ENCODE peak calls at places on chromosomes 4 and X, in four cellular contexts. G, Y, L and U are unnamed samples.

GRCh38 chr4:43163101-43163792 is 270.7 kb downstream of the GRXCR1 start:
- DNase-seq in Y (no peak), L (no peak), G (no peak), U (no peak)

GRCh38 chr4:34464196-34464595 is 1780.1 kb downstream of the ARAP2 start:
- DNase-seq in L (no peak), G (peak), Y (no peak), U (no peak)

GRCh38 chr4:47468686-47469365 is 5.3 kb upstream of the COMMD8 start:
- DNase-seq in L (no peak), G (no peak), Y (no peak), U (no peak)

GRCh38 chr4:103904126-103904525 is 184.3 kb upstream of the TACR3 start:
- DNase-seq in L (no peak), Y (no peak), G (no peak), U (no peak)

GRCh38 chrX:56279869-56280268 is 47.7 kb downstream of the KLF8 start:
- DNase-seq in Y (no peak), G (no peak), L (no peak), U (no peak)

GRCh38 chr4:17544831-17545234 is 29.9 kb downstream of the CLRN2 start:
- DNase-seq in Y (peak), L (no peak), G (peak), U (no peak)

GRCh38 chrX:100654256-100654655 is 10.3 kb downstream of the SRPX2 start:
- DNase-seq in Y (peak), G (no peak), L (no peak), U (no peak)

GRCh38 chr4:85672116-85672515 is 197.2 kb downstream of the ARHGAP24 start:
- DNase-seq in Y (no peak), L (no peak), G (no peak), U (no peak)

GRCh38 chrX:2423899-2424298 is 76.9 kb downstream of the DHRSX start:
- DNase-seq in G (no peak), L (no peak), Y (no peak), U (no peak)

GRCh38 chrX:40147399-40148188 is 49.8 kb upstream of the BCOR start:
- DNase-seq in L (no peak), Y (no peak), G (no peak), U (no peak)

GRCh38 chrX:137424679-137425078 is 141.2 kb upstream of the ZIC3 start:
- DNase-seq in G (no peak), Y (no peak), L (no peak), U (no peak)

GRCh38 chrX:86171366-86171765 is 23.1 kb downstream of the DACH2 start:
- DNase-seq in L (no peak), G (peak), Y (peak), U (no peak)

GRCh38 chr4:87014284-87014782 is 79.5 kb downstream of the AFF1 start:
- DNase-seq in G (no peak), L (no peak), Y (no peak), U (no peak)

GRCh38 chr4:146255874-146256273 is 41.5 kb downstream of the REELD1 start:
- DNase-seq in L (no peak), Y (no peak), G (peak), U (no peak)

GRCh38 chr4:166165829-166166420 is 292.9 kb downstream of the TLL1 start:
- DNase-seq in L (peak), G (peak), Y (peak), U (peak)

GRCh38 chrX:16617382-16617781 is 32.6 kb upstream of the S100G start:
- DNase-seq in G (no peak), Y (no peak), L (no peak), U (no peak)

GRCh38 chr4:80202190-80202711 is 4.9 kb downstream of the PRDM8 start:
- DNase-seq in Y (no peak), L (no peak), G (no peak), U (no peak)

GRCh38 chr4:187125062-187125461 is 401.4 kb upstream of the FAT1 start:
- DNase-seq in L (no peak), Y (no peak), G (no peak), U (no peak)

GRCh38 chrX:545488-545887 is 85.1 kb upstream of the SHOX start:
- DNase-seq in G (no peak), L (no peak), Y (no peak), U (no peak)

GRCh38 chr4:4384837-4385236 is 2.1 kb upstream of the NSG1 start:
- DNase-seq in Y (peak), G (peak), L (peak), U (no peak)

GRCh38 chr4:39609454-39609911 is 29.2 kb downstream of the SMIM14 start:
- DNase-seq in L (no peak), G (peak), Y (no peak), U (peak)

GRCh38 chrX:42290608-42291007 is 367.3 kb upstream of the CASK start:
- DNase-seq in G (peak), Y (no peak), L (no peak), U (no peak)

GRCh38 chrX:109782994-109783711 is 50.1 kb upstream of the ACSL4 start:
- DNase-seq in G (no peak), Y (no peak), L (no peak), U (no peak)

GRCh38 chr4:108540536-108540935 is 79.8 kb upstream of the RPL34 start:
- DNase-seq in Y (no peak), G (no peak), L (no peak), U (no peak)

GRCh38 chrX:100928660-100929613 is at the start of gene XKRX:
- DNase-seq in L (peak), G (no peak), Y (peak), U (no peak)

GRCh38 chrX:103774070-103774642 is 2.5 kb upstream of the PLP1 start:
- DNase-seq in L (no peak), Y (peak), G (peak), U (no peak)

GRCh38 chr4:71026086-71026485 is 32.6 kb downstream of the DCK start:
- DNase-seq in L (peak), G (peak), Y (peak), U (no peak)

DNA sequence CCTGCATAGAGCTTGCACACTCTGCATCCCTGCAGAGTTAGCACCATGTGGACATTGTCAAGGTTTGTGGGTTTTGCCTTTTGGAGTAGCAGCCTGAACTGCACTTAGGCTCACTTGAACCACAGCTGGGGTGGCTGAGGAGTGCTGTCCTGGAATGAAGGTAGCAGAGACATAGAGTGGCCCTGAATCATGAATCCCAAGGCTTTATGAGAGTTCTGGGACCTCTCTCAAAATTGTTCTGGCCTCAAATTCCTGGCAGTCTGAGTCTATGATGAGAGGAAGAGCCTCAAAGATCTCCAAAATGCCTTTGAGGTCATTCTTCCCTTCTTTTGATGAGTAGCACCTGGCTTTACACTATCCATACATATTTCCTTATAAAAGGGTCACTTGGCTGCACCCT is 37.1 kb upstream of the ADH1C start:
- DNase-seq in G (no peak), L (no peak), Y (no peak), U (no peak)
- TF ChIP-seq NFIC in G (no peak), L (no peak), Y (no peak), U (no peak)

DNA sequence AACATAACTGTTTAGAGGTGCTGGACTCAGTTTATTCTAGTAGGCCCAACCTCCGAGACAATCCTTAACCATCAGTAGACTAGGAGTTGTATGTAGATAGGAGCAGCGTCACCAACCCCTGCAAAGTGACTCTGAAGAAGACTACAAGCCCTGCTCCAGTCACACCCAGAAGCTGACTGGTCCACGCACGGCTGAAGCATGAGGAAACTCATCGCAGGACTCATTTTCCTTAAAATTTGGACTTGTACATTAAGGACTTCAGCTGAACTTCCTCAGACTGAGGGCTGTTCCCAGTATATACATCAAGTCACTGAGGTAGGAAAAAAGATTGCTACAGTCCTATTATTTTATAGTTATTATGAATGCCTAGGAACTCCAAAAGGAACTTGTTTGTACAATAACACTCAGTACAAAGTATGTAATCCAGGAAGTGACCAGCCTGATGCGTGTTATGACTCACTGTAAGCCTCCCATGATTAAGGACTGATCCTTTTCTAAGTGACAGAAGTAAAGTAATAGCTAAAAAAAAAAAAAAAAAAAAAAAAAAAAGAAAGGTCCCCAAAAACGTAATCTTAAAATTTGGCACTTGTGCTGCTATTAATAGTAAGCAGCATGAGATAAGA is 41.6 kb upstream of the UGT2B7 start:
- DNase-seq in G (peak), Y (no peak), L (no peak), U (no peak)
- TF ChIP-seq NFIC in G (no peak), Y (no peak), L (no peak), U (no peak)

DNA sequence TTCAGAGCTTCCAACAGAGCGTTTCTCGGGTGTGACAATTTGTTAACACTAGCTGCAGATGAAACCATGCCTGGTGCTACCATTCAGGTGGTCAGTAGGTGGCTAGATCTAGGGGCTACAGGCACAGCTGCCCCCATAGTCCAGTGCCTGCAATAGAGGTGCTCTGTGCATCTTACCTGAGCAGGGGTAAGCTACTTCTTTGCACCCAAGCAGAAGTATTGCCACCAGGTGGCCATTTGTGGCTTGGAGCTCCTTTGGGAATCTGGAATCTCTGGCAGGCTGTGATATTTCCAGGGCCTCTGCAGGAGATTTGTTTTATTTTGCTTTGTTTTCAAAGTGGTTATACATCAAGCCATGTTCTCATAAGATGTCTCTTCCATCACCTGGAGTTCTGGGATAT is 170.7 kb upstream of the PUDP start:
- DNase-seq in L (no peak), Y (no peak), G (no peak), U (no peak)
- TF ChIP-seq NFIC in L (no peak), Y (no peak), G (no peak), U (no peak)

DNA sequence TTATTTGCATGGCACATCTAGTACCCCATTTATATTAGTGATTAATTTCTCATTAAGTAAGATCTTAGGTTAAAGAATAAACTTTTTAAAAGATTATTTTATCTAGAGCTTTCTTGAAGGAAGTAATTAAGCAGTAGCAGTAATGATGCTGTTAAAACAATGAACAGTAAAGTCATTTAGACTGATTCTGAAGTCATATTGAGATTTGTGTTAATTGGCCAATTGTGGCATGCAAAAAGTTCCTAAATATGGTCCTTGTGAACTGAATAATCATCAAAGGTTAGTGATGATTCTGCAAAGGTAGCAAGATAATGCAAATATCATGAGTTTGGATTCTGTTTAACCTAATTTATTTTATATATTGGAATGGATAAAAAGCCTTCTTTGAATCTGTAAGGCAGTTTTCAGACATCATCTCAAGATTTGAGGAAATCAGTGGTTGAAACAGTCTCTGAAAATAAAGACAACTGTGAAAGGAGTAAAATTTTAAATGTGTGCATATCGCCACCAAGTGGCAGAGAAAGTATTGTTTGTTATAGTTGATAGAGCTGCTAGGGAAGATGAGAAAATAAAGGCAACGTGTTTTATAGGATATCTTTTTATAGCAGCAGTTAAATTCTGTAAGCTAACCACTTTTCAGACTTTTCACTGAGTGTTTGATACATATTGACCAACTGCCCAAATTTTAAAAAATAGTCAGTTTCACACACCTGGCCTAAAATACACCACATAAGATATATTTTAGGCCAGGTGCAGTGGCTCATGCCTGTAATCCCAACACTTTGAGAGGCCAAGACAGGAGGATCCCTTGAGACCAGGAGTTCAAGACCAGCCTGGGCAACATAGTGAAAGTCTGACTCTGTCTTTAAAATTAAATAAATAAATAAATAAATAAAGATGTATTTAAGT is 79.6 kb downstream of the CCKAR start:
- DNase-seq in G (peak), L (peak), Y (peak), U (peak)
- TF ChIP-seq NFIC in G (no peak), L (no peak), Y (no peak), U (no peak)

GRCh38 chr4:149322203-149322602 is 493.4 kb downstream of the IQCM start:
- DNase-seq in L (no peak), G (no peak), Y (no peak), U (no peak)
- TF ChIP-seq NFIC in L (no peak), G (no peak), Y (no peak), U (no peak)

GRCh38 chrX:134481339-134481738 is 21.4 kb downstream of the HPRT1 start:
- DNase-seq in Y (no peak), G (no peak), L (no peak), U (no peak)

GRCh38 chrX:134480061-134480460 is 20.1 kb downstream of the HPRT1 start:
- DNase-seq in G (no peak), L (no peak), Y (no peak), U (no peak)

GRCh38 chrX:134478374-134478773 is 18.4 kb downstream of the HPRT1 start:
- DNase-seq in Y (no peak), G (no peak), L (no peak), U (no peak)

GRCh38 chrX:134484039-134484438 is 24.1 kb downstream of the HPRT1 start:
- DNase-seq in Y (peak), G (peak), L (peak), U (no peak)

DNA sequence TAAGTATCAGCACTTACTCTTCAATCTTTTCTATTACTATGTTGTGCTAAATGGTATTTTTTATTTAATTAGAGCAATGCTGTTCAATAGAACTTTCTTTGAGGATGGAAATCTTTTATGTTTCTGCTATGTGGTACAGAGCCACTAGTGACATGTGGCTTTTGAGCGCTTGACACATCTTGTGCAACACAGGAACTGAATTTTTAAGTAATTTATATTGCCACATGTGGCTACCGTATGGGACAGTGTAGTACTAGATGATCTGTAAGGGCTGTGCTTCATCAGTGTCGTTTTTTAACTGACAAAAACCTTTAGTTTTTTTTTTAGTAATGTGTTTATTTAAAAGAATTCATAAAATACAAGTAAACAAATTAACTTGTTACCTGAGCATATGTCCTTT is 22.4 kb downstream of the HPRT1 start:
- DNase-seq in G (no peak), Y (no peak), L (no peak), U (no peak)
- TF ChIP-seq NFIC in G (no peak), Y (no peak), L (no peak), U (no peak)

GRCh38 chrX:117713411-117713810 is 403.2 kb downstream of the KLHL13 start:
- DNase-seq in L (no peak), G (peak), Y (no peak), U (no peak)

GRCh38 chrX:117707948-117708743 is 408.5 kb downstream of the KLHL13 start:
- DNase-seq in G (no peak), Y (no peak), L (no peak), U (no peak)

DNA sequence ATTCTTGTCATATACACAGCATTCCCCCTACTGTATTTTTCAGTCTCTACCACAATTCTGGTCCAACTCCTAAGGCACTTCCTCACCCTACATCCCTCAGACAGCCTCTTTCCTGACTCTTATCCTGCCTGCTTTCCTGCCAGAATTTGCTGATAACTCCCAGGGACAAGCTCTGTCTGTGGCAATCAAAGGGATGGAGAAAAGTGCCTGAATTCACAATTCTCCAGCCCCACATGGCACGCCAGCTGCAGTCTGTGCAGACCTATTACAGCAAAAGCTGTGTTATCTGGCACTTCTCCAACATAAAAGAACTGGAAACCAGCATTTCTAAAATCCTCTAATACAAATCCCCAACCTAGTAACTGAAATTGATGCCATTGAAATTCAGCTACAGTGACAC is 404.8 kb downstream of the KLHL13 start:
- DNase-seq in L (no peak), Y (peak), G (no peak), U (no peak)
- TF ChIP-seq NFIC in L (no peak), Y (no peak), G (no peak), U (no peak)